ENCODE peak calls at places on chromosomes 6 and 20, in five cellular contexts. P is GM12878, C is stomach, B is astrocyte of the spinal cord, Z is lung. L is an unnamed sample.

GRCh38 chr6:109240370-109241084 is 141.7 kb downstream of the CD164 start:
- DNase-seq in P (no peak), C (no peak), B (no peak), Z (no peak), L (no peak)

GRCh38 chr6:28729501-28730402 is 194.0 kb downstream of the TRIM27 start:
- DNase-seq in P (no peak), C (no peak), B (no peak), Z (no peak), L (no peak)

GRCh38 chr6:123640567-123641187 is 3.9 kb upstream of the TRDN start:
- DNase-seq in P (no peak), C (no peak), B (no peak), Z (no peak), L (no peak)

GRCh38 chr20:38210741-38211140 is 45.7 kb upstream of the TGM2 start:
- DNase-seq in P (no peak), C (no peak), B (peak; percentile 48), Z (no peak), L (no peak)

GRCh38 chr20:47276856-47277541 is 79.5 kb downstream of the ZMYND8 start:
- DNase-seq in P (no peak), C (peak; percentile 39), B (peak; percentile 84), Z (peak; percentile 31), L (no peak)

GRCh38 chr6:108587258-108588059 is 26.7 kb downstream of the FOXO3 start:
- DNase-seq in P (no peak), C (no peak), B (peak; percentile 80), Z (no peak), L (no peak)

GRCh38 chr6:132814716-132815570 is 574 bp downstream of the RPS12 start:
- DNase-seq in P (no peak), C (no peak), B (no peak), Z (no peak), L (no peak)

GRCh38 chr6:147161974-147162495 is 42.2 kb upstream of the STXBP5 start:
- DNase-seq in P (no peak), C (no peak), B (peak; percentile 84), Z (no peak), L (no peak)

GRCh38 chr20:60242836-60243520 is 284.8 kb downstream of the CDH26 start:
- DNase-seq in P (no peak), C (no peak), B (peak; percentile 49), Z (no peak), L (no peak)

GRCh38 chr6:15476631-15477380 is 186.0 kb downstream of the DTNBP1 start:
- DNase-seq in P (no peak), C (no peak), B (peak; percentile 75), Z (no peak), L (no peak)

GRCh38 chr20:49938173-49939163 is 2.3 kb downstream of the RNF114 start:
- DNase-seq in P (no peak), C (peak; percentile 47), B (peak; percentile 72), Z (no peak), L (peak; percentile 59)

GRCh38 chr6:53795702-53796450 is 1.1 kb downstream of the LRRC1 start:
- DNase-seq in P (no peak), C (peak; percentile 60), B (no peak), Z (peak; percentile 35), L (no peak)

GRCh38 chr6:170312876-170313275 is 6.3 kb downstream of the FAM120B start:
- DNase-seq in P (no peak), C (no peak), B (no peak), Z (no peak), L (no peak)

DNA sequence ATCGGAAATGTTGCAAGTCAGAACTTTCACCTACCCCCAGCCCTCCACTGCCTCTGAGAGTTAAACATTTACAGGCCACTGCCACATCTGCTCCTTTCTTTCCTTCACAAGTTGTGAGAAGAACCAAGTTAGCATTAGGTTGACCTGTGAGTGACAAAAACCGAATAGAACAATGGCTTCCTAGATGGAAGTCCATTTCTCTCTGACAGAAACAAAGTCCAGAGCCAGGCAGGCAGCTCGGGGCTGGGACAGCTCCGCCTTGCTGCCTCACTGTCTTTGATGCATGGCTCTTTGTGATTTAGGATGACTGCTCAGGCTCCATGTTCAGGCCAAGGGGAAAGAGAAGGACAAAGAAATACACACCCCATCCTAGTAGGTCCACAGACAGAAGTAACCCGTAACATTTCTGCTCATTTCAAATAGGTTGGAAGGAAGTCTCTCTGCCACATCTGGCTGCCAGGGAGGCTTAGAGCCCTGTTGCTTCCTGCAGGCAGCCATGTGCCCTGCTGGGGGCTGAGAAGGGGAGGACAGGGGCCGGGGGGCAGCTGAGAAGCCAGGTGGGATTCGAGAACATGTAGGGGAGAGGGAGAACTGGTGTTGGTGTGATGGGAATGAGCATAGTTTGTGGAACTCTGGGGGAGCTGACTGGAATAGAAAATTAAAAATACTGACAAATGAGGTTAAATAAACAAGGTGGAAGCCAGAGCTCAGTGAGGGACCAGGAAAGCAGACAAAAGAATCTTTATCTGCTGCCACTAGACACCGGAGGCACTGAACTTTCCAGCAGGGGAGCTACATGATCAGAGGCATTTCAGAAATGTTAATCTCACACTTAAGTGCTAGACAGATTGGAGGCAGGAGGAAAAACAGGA is 19.5 kb upstream of the IER3 start:
- DNase-seq in P (peak; percentile 66), C (no peak), B (peak; percentile 84), Z (no peak), L (no peak)
- TF ChIP-seq CTCF in P (no peak), C (no peak), B (no peak), Z (no peak), L (no peak)

GRCh38 chr6:113306552-113307145 is 550.5 kb upstream of the MARCKS start:
- DNase-seq in P (peak; percentile 57), C (peak; percentile 87), B (no peak), Z (peak; percentile 37), L (peak; percentile 53)
- TF ChIP-seq CTCF in P (peak; percentile 83), C (peak; percentile 77), B (no peak), Z (peak; percentile 28), L (peak; percentile 76)

DNA sequence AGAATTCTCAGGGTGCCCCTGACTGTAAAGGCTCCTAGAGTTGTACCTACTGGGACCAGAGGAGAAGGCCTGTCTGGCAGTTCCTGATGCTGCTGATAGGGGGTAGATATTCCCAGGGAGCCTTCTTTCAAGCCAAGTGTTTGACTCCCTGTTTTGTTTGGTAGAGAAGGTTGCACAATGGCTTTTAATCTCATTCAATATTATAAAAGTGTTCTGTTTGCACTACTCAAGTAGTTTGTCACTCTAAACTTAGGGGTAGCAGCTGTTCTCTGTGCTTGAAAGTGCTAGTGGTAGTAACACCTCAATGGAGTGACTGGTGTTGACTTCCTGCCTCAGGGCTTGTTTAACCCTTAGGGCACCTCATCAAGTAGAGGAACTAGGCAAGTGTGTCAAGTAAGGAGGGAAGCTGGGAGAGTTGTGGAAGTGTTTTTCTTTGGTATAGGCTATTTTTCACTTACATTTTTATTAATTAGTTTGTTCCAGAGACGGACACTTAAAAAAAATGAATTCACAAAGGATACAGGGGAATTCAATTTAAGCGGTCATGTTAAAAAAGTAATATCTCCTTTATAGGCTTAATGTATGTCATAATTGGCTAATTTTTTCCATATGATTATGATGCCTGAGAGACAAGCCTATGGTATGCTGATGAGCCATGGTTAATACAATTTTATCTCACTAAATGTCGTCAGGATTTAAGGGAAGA is 38.1 kb downstream of the BICRAL start:
- DNase-seq in P (no peak), C (no peak), B (no peak), Z (peak; percentile 35), L (peak; percentile 9)
- TF ChIP-seq CTCF in P (no peak), C (peak; percentile 26), B (peak; percentile 9), Z (no peak), L (peak; percentile 41)

GRCh38 chr6:68343901-68344300 is 291.2 kb upstream of the ADGRB3 start:
- DNase-seq in P (no peak), C (no peak), B (peak; percentile 44), Z (no peak), L (peak; percentile 75)
- TF ChIP-seq CTCF in P (peak; percentile 59), C (no peak), B (peak; percentile 53), Z (no peak), L (peak; percentile 95)

GRCh38 chr20:63270606-63271325 is 1.8 kb upstream of the ARFGAP1 start:
- DNase-seq in P (no peak), C (no peak), B (no peak), Z (no peak), L (no peak)
- TF ChIP-seq CTCF in P (no peak), C (no peak), B (no peak), Z (no peak), L (no peak)

GRCh38 chr20:51969191-51969590 is 166.9 kb upstream of the SALL4 start:
- DNase-seq in P (no peak), C (no peak), B (no peak), Z (no peak), L (no peak)

GRCh38 chr20:51961964-51962761 is 159.8 kb upstream of the SALL4 start:
- DNase-seq in P (no peak), C (no peak), B (no peak), Z (no peak), L (no peak)

GRCh38 chr20:51970858-51971257 is 168.5 kb upstream of the SALL4 start:
- DNase-seq in P (no peak), C (no peak), B (no peak), Z (no peak), L (no peak)

GRCh38 chr20:51972031-51972430 is 169.7 kb upstream of the SALL4 start:
- DNase-seq in P (no peak), C (no peak), B (no peak), Z (no peak), L (no peak)

DNA sequence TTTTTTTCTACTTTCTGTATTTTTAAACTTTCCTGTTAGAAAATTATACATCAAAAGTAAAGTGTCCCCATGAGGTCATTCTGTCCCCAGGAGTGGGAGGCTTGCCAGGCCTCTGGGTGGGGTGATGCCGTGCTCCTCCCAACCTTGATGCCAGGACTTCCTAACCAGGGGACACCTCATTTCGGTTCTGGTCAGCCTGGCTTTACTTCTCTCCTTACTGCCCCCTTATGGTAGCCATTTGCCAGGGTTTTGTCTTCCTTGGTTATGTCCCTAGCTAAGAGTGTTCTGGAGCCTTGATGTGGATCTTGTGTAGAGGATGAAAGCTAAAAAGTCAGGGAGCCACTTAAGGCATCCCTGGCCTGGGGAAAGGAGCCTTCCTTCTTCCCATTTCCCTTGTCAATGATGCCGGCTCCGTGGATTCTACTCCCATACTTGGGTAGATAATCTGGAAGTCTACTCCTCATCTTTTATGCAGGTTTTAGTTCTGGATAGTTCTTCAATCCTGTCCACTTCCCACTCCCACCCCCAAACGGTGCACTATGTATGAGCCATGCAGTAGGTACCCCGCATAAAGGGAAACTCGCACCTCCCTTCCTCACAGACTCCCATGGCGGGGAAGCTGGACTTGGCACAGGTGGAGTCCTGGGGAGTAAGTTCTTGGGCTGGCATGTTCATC is 164.1 kb upstream of the SALL4 start:
- DNase-seq in P (no peak), C (peak; percentile 52), B (peak; percentile 67), Z (peak; percentile 67), L (peak; percentile 61)
- TF ChIP-seq CTCF in P (peak; percentile 44), C (peak; percentile 55), B (peak; percentile 84), Z (no peak), L (peak; percentile 87)

DNA sequence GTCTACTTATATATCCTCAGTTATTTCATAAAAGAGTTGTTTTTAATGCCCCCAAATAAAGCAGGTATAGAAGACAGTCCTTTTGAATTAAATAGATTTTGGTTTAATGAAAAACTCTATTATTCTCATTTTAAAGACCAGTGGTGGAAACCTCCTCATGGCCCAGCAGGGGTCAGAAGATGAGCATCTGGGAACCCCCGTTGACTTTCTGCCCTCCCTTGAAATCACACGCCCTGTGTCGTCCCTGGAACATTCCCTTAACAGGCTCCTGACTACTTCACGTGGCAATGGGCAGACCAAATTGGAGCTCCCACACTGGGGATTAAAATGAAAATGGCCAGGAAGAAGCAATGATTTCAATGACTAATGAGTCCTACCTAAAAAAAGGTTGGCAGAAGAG is 220.9 kb downstream of the KIF16B start:
- DNase-seq in P (no peak), C (no peak), B (no peak), Z (no peak), L (no peak)
- TF ChIP-seq CTCF in P (peak; percentile 3), C (no peak), B (no peak), Z (no peak), L (peak; percentile 32)